ENCODE peak calls at places on chromosomes 12 and 14, in four cellular contexts. One of them, this sample, is unnamed.
A peak's percentile ranks its signal among the peaks of the same experiment; 100 is the strongest.

GRCh38 chr14:24079521-24080141 is 8.3 kb downstream of the CPNE6 start:
- DNase-seq in SK-N-SH: peak; percentile 82
- DNase-seq in HCT116: no peak
- DNase-seq in K562: no peak
- DNase-seq in this sample: no peak

GRCh38 chr12:2348477-2348852 is 295.7 kb downstream of the CACNA1C start:
- DNase-seq in SK-N-SH: no peak
- DNase-seq in HCT116: no peak
- DNase-seq in K562: no peak
- DNase-seq in this sample: no peak

GRCh38 chr12:20555771-20556170 is 139.4 kb upstream of the SLCO1C1 start:
- DNase-seq in SK-N-SH: no peak
- DNase-seq in K562: no peak
- DNase-seq in HCT116: no peak
- DNase-seq in this sample: no peak

GRCh38 chr12:123931686-123932321 is 40.8 kb downstream of the CCDC92 start:
- DNase-seq in K562: no peak
- DNase-seq in SK-N-SH: no peak
- DNase-seq in HCT116: no peak
- DNase-seq in this sample: no peak

GRCh38 chr14:54881235-54881760 is 21.3 kb downstream of the GCH1 start:
- DNase-seq in HCT116: no peak
- DNase-seq in K562: no peak
- DNase-seq in SK-N-SH: no peak
- DNase-seq in this sample: no peak

GRCh38 chr12:128942960-128943477 is 89.7 kb downstream of the GLT1D1 start:
- DNase-seq in HCT116: no peak
- DNase-seq in K562: no peak
- DNase-seq in SK-N-SH: no peak
- DNase-seq in this sample: no peak

GRCh38 chr14:33019346-33019745 is 80.7 kb downstream of the NPAS3 start:
- DNase-seq in K562: no peak
- DNase-seq in HCT116: no peak
- DNase-seq in SK-N-SH: no peak
- DNase-seq in this sample: no peak

GRCh38 chr12:77865178-77865577 is 34.5 kb downstream of the NAV3 start:
- DNase-seq in K562: no peak
- DNase-seq in SK-N-SH: no peak
- DNase-seq in HCT116: no peak
- DNase-seq in this sample: no peak

GRCh38 chr12:103769240-103769945 is 71.6 kb downstream of the NT5DC3 start:
- DNase-seq in K562: no peak
- DNase-seq in HCT116: no peak
- DNase-seq in SK-N-SH: no peak
- DNase-seq in this sample: no peak

GRCh38 chr12:52867636-52868035 is 18.8 kb upstream of the KRT78 start:
- DNase-seq in SK-N-SH: no peak
- DNase-seq in HCT116: no peak
- DNase-seq in K562: no peak
- DNase-seq in this sample: no peak

GRCh38 chr12:76863811-76864210 is 15.0 kb downstream of the CSRP2 start:
- DNase-seq in SK-N-SH: no peak
- DNase-seq in K562: no peak
- DNase-seq in HCT116: no peak
- DNase-seq in this sample: no peak

GRCh38 chr14:59699422-59699821 is 122.8 kb upstream of the CCDC175 start:
- DNase-seq in SK-N-SH: no peak
- DNase-seq in HCT116: no peak
- DNase-seq in K562: no peak
- DNase-seq in this sample: no peak

GRCh38 chr14:66425402-66425801 is 60.8 kb upstream of the CCDC196 start:
- DNase-seq in SK-N-SH: no peak
- DNase-seq in HCT116: no peak
- DNase-seq in K562: no peak
- DNase-seq in this sample: no peak
- TF ChIP-seq ELF1 in SK-N-SH: no peak
- TF ChIP-seq ELF1 in HCT116: no peak
- TF ChIP-seq ELF1 in K562: no peak
- TF ChIP-seq ELF1 in this sample: no peak

GRCh38 chr14:21070083-21070609 is at the start of gene ARHGEF40:
- DNase-seq in SK-N-SH: peak; percentile 87
- DNase-seq in HCT116: no peak
- DNase-seq in K562: peak; percentile 64
- DNase-seq in this sample: no peak

GRCh38 chr14:21069388-21070082 is 569 bp upstream of the ARHGEF40 start:
- DNase-seq in HCT116: no peak
- DNase-seq in SK-N-SH: peak; percentile 77
- DNase-seq in K562: no peak
- DNase-seq in this sample: peak; percentile 85

GRCh38 chr14:21071225-21072041 is 1.3 kb downstream of the ARHGEF40 start:
- DNase-seq in K562: peak; percentile 59
- DNase-seq in HCT116: no peak
- DNase-seq in SK-N-SH: peak; percentile 95
- DNase-seq in this sample: peak; percentile 56

GRCh38 chr14:21072102-21072501 is 2.0 kb downstream of the ARHGEF40 start:
- DNase-seq in SK-N-SH: peak; percentile 35
- DNase-seq in HCT116: no peak
- DNase-seq in K562: no peak
- DNase-seq in this sample: no peak

GRCh38 chr14:21070610-21071224 is 613 bp downstream of the ARHGEF40 start:
- DNase-seq in K562: no peak
- DNase-seq in SK-N-SH: peak; percentile 71
- DNase-seq in HCT116: no peak
- DNase-seq in this sample: peak; percentile 69
- TF ChIP-seq ELF1 in K562: no peak
- TF ChIP-seq ELF1 in SK-N-SH: no peak
- TF ChIP-seq ELF1 in HCT116: no peak
- TF ChIP-seq ELF1 in this sample: no peak

GRCh38 chr12:69495071-69495470 is 24.9 kb downstream of the FRS2 start:
- DNase-seq in K562: no peak
- DNase-seq in HCT116: no peak
- DNase-seq in SK-N-SH: no peak
- DNase-seq in this sample: no peak
- TF ChIP-seq ELF1 in K562: no peak
- TF ChIP-seq ELF1 in HCT116: no peak
- TF ChIP-seq ELF1 in SK-N-SH: no peak
- TF ChIP-seq ELF1 in this sample: no peak

GRCh38 chr12:62379026-62379722 is 87.5 kb upstream of the MON2 start:
- DNase-seq in SK-N-SH: no peak
- DNase-seq in K562: no peak
- DNase-seq in HCT116: no peak
- DNase-seq in this sample: no peak
- TF ChIP-seq ELF1 in SK-N-SH: no peak
- TF ChIP-seq ELF1 in K562: no peak
- TF ChIP-seq ELF1 in HCT116: no peak
- TF ChIP-seq ELF1 in this sample: no peak

DNA sequence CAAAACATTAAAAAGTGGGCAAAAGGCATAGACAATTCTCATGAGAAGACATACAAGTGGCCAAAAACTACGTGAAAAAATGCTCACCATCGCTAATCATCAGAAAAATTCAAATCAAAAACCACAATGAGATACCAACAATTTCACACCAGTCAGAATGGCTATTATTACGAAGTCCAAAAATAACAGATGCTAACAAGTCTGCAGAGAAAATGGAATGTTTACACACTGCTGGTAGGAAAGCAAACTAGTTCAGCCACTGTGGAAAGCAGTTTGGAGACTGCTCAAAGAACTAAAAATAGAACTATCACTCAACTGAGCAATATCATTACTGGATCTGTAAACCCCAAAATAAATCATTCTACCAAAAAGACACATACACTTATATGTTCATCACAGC is 76.2 kb downstream of the PRKD1 start:
- DNase-seq in K562: no peak
- DNase-seq in SK-N-SH: no peak
- DNase-seq in HCT116: no peak
- DNase-seq in this sample: no peak
- TF ChIP-seq ELF1 in K562: no peak
- TF ChIP-seq ELF1 in SK-N-SH: no peak
- TF ChIP-seq ELF1 in HCT116: no peak
- TF ChIP-seq ELF1 in this sample: no peak

GRCh38 chr12:48775299-48775698 is 13.6 kb downstream of the ADCY6 start:
- DNase-seq in HCT116: no peak
- DNase-seq in SK-N-SH: no peak
- DNase-seq in K562: no peak
- DNase-seq in this sample: no peak
- TF ChIP-seq ELF1 in HCT116: no peak
- TF ChIP-seq ELF1 in SK-N-SH: no peak
- TF ChIP-seq ELF1 in K562: no peak
- TF ChIP-seq ELF1 in this sample: no peak

GRCh38 chr12:93901739-93902138 is 224.6 kb downstream of the CRADD start:
- DNase-seq in HCT116: no peak
- DNase-seq in SK-N-SH: no peak
- DNase-seq in K562: no peak
- DNase-seq in this sample: no peak

GRCh38 chr12:93902736-93903562 is 225.8 kb downstream of the CRADD start:
- DNase-seq in SK-N-SH: no peak
- DNase-seq in K562: no peak
- DNase-seq in HCT116: no peak
- DNase-seq in this sample: peak; percentile 60

GRCh38 chr12:93908264-93908663 is 231.1 kb downstream of the CRADD start:
- DNase-seq in HCT116: no peak
- DNase-seq in K562: no peak
- DNase-seq in SK-N-SH: no peak
- DNase-seq in this sample: no peak

GRCh38 chr12:93902192-93902591 is 225.0 kb downstream of the CRADD start:
- DNase-seq in HCT116: no peak
- DNase-seq in SK-N-SH: no peak
- DNase-seq in K562: no peak
- DNase-seq in this sample: no peak

DNA sequence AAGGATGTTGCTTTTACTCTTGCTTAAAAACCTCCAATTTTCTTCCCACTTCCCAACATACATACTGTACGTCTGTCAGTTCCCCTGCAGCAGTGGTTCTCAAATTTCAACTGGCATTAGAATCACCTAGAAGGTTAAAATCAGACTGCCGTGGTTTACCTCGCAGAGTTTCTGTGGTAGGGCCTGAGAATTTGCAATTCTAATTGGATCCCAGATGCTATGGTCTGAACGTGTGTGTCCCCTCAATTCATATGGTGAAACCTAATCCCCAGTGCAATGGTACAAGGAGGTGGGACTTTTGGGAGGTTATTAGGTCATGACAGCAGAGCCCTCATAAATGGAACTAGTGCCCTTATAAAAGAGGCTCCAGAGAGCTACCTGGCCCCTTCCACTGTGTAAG is 226.9 kb downstream of the CRADD start:
- DNase-seq in SK-N-SH: no peak
- DNase-seq in K562: no peak
- DNase-seq in HCT116: no peak
- DNase-seq in this sample: no peak
- TF ChIP-seq ELF1 in SK-N-SH: no peak
- TF ChIP-seq ELF1 in K562: no peak
- TF ChIP-seq ELF1 in HCT116: no peak
- TF ChIP-seq ELF1 in this sample: no peak

DNA sequence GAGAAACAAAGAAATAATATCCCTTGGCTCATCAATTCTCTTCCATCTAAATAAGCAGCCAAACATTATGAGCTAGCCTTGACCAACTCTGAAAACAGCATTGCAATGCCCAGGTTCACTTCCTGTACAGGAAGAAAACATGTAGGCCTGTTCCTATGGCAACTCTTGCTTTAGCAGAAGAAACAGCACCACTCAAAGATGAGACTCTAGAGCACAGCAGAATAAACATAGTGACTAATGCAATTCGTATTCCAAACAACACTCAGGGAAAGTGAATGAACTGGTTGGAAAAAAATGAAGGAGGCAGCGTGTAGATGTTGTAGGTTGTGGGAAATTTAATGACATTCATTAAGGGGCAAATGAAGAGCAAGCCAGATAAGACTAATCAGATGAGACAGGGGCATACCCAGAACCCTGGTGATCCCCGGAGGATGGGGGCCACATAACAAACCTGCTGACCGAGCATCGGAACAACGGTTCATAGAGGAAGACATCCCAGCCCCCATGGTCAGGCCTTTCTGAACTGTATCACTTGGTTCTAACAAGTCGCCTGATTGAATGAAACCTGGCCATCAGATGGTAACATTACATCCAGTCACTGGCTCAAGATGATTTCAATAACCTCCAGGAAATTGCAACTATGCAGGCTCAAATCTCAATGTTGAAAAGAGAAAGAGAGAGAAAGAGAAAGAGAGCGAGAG is 9.0 kb downstream of the ARHGDIB start:
- DNase-seq in K562: no peak
- DNase-seq in HCT116: peak; percentile 48
- DNase-seq in SK-N-SH: no peak
- DNase-seq in this sample: peak; percentile 42
- TF ChIP-seq ELF1 in K562: no peak
- TF ChIP-seq ELF1 in HCT116: peak; percentile 24
- TF ChIP-seq ELF1 in SK-N-SH: peak; percentile 50
- TF ChIP-seq ELF1 in this sample: no peak

GRCh38 chr14:93333631-93334095 is 827 bp upstream of the BTBD7 start:
- DNase-seq in SK-N-SH: no peak
- DNase-seq in K562: no peak
- DNase-seq in HCT116: no peak
- DNase-seq in this sample: no peak
- TF ChIP-seq ELF1 in SK-N-SH: no peak
- TF ChIP-seq ELF1 in K562: no peak
- TF ChIP-seq ELF1 in HCT116: no peak
- TF ChIP-seq ELF1 in this sample: no peak

GRCh38 chr14:103623308-103623707 is 5.7 kb upstream of the KLC1 start:
- DNase-seq in SK-N-SH: no peak
- DNase-seq in K562: no peak
- DNase-seq in HCT116: no peak
- DNase-seq in this sample: no peak

GRCh38 chr14:103621860-103622259 is 7.2 kb upstream of the KLC1 start:
- DNase-seq in HCT116: no peak
- DNase-seq in SK-N-SH: no peak
- DNase-seq in K562: no peak
- DNase-seq in this sample: no peak

GRCh38 chr14:103623883-103624482 is 5.0 kb upstream of the KLC1 start:
- DNase-seq in HCT116: no peak
- DNase-seq in SK-N-SH: no peak
- DNase-seq in K562: no peak
- DNase-seq in this sample: no peak

GRCh38 chr14:103616635-103617300 is 12.2 kb upstream of the KLC1 start:
- DNase-seq in K562: no peak
- DNase-seq in SK-N-SH: no peak
- DNase-seq in HCT116: no peak
- DNase-seq in this sample: no peak

DNA sequence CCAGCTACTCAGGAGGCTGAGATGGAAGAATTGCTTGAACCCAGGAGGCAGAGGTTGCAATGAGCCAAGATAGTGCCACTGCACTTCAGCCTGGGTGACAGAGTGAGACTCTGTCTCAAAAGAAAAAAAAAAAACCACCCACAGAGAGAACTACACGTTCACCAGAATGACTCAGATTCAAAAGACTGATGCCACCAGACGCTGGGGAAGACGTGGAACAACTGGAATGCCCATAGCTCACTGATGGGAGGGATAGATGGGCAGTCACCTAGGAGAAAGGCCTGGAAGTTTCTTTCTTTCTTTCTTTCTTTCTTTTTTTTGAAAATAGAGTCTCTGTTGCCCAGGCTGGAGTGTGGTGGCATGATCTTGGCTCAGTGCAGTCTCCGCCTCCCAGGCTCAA is 10.0 kb upstream of the KLC1 start:
- DNase-seq in SK-N-SH: no peak
- DNase-seq in HCT116: no peak
- DNase-seq in K562: no peak
- DNase-seq in this sample: no peak
- TF ChIP-seq ELF1 in SK-N-SH: no peak
- TF ChIP-seq ELF1 in HCT116: no peak
- TF ChIP-seq ELF1 in K562: no peak
- TF ChIP-seq ELF1 in this sample: no peak